ENCODE peak calls at places on chromosomes 5 and 9, in six cellular contexts. One of them, this sample, is unnamed.

GRCh38 chr5:148104226-148104625 is 40.4 kb downstream of the SPINK5 start:
- DNase-seq in IMR-90: no peak
- DNase-seq in fibroblast of pulmonary artery: no peak
- DNase-seq in kidney epithelial cell: no peak
- DNase-seq in left lung: no peak
- DNase-seq in CD8-positive, alpha-beta T cell: no peak
- DNase-seq in this sample: no peak

GRCh38 chr5:161165998-161166660 is 314.1 kb upstream of the ATP10B start:
- DNase-seq in fibroblast of pulmonary artery: no peak
- DNase-seq in left lung: peak
- DNase-seq in CD8-positive, alpha-beta T cell: no peak
- DNase-seq in kidney epithelial cell: no peak
- DNase-seq in IMR-90: no peak
- DNase-seq in this sample: no peak

GRCh38 chr9:73118898-73119554 is 32.6 kb upstream of the ANXA1 start:
- DNase-seq in kidney epithelial cell: peak
- DNase-seq in CD8-positive, alpha-beta T cell: no peak
- DNase-seq in IMR-90: peak
- DNase-seq in left lung: no peak
- DNase-seq in fibroblast of pulmonary artery: peak
- DNase-seq in this sample: no peak

GRCh38 chr5:146107901-146108300 is 2.5 kb upstream of the PLAC8L1 start:
- DNase-seq in IMR-90: peak
- DNase-seq in CD8-positive, alpha-beta T cell: no peak
- DNase-seq in left lung: no peak
- DNase-seq in fibroblast of pulmonary artery: peak
- DNase-seq in kidney epithelial cell: no peak
- DNase-seq in this sample: no peak

GRCh38 chr5:52504584-52505240 is 283.0 kb upstream of the ITGA1 start:
- DNase-seq in left lung: no peak
- DNase-seq in fibroblast of pulmonary artery: no peak
- DNase-seq in kidney epithelial cell: no peak
- DNase-seq in IMR-90: no peak
- DNase-seq in CD8-positive, alpha-beta T cell: no peak
- DNase-seq in this sample: no peak

GRCh38 chr5:154767537-154767936 is 12.4 kb downstream of the LARP1 start:
- DNase-seq in CD8-positive, alpha-beta T cell: no peak
- DNase-seq in left lung: no peak
- DNase-seq in fibroblast of pulmonary artery: no peak
- DNase-seq in kidney epithelial cell: no peak
- DNase-seq in IMR-90: no peak
- DNase-seq in this sample: no peak

GRCh38 chr5:96601811-96602244 is 60.3 kb upstream of the CAST start:
- DNase-seq in left lung: no peak
- DNase-seq in kidney epithelial cell: peak
- DNase-seq in CD8-positive, alpha-beta T cell: peak
- DNase-seq in fibroblast of pulmonary artery: peak
- DNase-seq in IMR-90: peak
- DNase-seq in this sample: peak

GRCh38 chr9:129077236-129077635 is 3.7 kb upstream of the DOLPP1 start:
- DNase-seq in IMR-90: no peak
- DNase-seq in fibroblast of pulmonary artery: no peak
- DNase-seq in kidney epithelial cell: no peak
- DNase-seq in CD8-positive, alpha-beta T cell: no peak
- DNase-seq in left lung: no peak
- DNase-seq in this sample: no peak

GRCh38 chr9:14563902-14564578 is 129.2 kb downstream of the ZDHHC21 start:
- DNase-seq in fibroblast of pulmonary artery: no peak
- DNase-seq in kidney epithelial cell: no peak
- DNase-seq in CD8-positive, alpha-beta T cell: no peak
- DNase-seq in IMR-90: no peak
- DNase-seq in left lung: no peak
- DNase-seq in this sample: no peak

GRCh38 chr5:125486634-125487033 is 740.2 kb upstream of the ZNF608 start:
- DNase-seq in IMR-90: peak
- DNase-seq in CD8-positive, alpha-beta T cell: no peak
- DNase-seq in fibroblast of pulmonary artery: peak
- DNase-seq in kidney epithelial cell: peak
- DNase-seq in left lung: no peak
- DNase-seq in this sample: peak

GRCh38 chr5:12658871-12659446 is 754.7 kb upstream of the CTNND2 start:
- DNase-seq in kidney epithelial cell: no peak
- DNase-seq in fibroblast of pulmonary artery: no peak
- DNase-seq in CD8-positive, alpha-beta T cell: no peak
- DNase-seq in IMR-90: no peak
- DNase-seq in left lung: no peak
- DNase-seq in this sample: no peak

GRCh38 chr9:114221706-114222465 is 66.5 kb downstream of the COL27A1 start:
- DNase-seq in IMR-90: peak
- DNase-seq in kidney epithelial cell: no peak
- DNase-seq in CD8-positive, alpha-beta T cell: no peak
- DNase-seq in left lung: peak
- DNase-seq in fibroblast of pulmonary artery: no peak
- DNase-seq in this sample: no peak

GRCh38 chr9:6680797-6681146 is 35.2 kb upstream of the GLDC start:
- DNase-seq in left lung: peak
- DNase-seq in fibroblast of pulmonary artery: no peak
- DNase-seq in IMR-90: peak
- DNase-seq in kidney epithelial cell: no peak
- DNase-seq in CD8-positive, alpha-beta T cell: peak
- DNase-seq in this sample: no peak

GRCh38 chr9:37187713-37188439 is 67.5 kb downstream of the ZCCHC7 start:
- DNase-seq in left lung: no peak
- DNase-seq in CD8-positive, alpha-beta T cell: no peak
- DNase-seq in kidney epithelial cell: no peak
- DNase-seq in fibroblast of pulmonary artery: no peak
- DNase-seq in IMR-90: peak
- DNase-seq in this sample: no peak

GRCh38 chr9:87029904-87030303 is 82.6 kb upstream of the GAS1 start:
- DNase-seq in IMR-90: no peak
- DNase-seq in kidney epithelial cell: no peak
- DNase-seq in fibroblast of pulmonary artery: no peak
- DNase-seq in left lung: no peak
- DNase-seq in CD8-positive, alpha-beta T cell: no peak
- DNase-seq in this sample: no peak

GRCh38 chr9:73073337-73074175 is 78.1 kb upstream of the ANXA1 start:
- DNase-seq in IMR-90: no peak
- DNase-seq in CD8-positive, alpha-beta T cell: no peak
- DNase-seq in fibroblast of pulmonary artery: no peak
- DNase-seq in kidney epithelial cell: no peak
- DNase-seq in left lung: no peak
- DNase-seq in this sample: peak

GRCh38 chr5:140202078-140202477 is 27.1 kb downstream of the CYSTM1 start:
- DNase-seq in kidney epithelial cell: no peak
- DNase-seq in IMR-90: peak
- DNase-seq in CD8-positive, alpha-beta T cell: no peak
- DNase-seq in fibroblast of pulmonary artery: no peak
- DNase-seq in left lung: no peak
- DNase-seq in this sample: no peak

GRCh38 chr9:78612089-78612488 is 315.2 kb downstream of the PSAT1 start:
- DNase-seq in kidney epithelial cell: no peak
- DNase-seq in CD8-positive, alpha-beta T cell: no peak
- DNase-seq in left lung: no peak
- DNase-seq in IMR-90: peak
- DNase-seq in fibroblast of pulmonary artery: no peak
- DNase-seq in this sample: no peak

GRCh38 chr5:6755941-6756340 is 42.7 kb downstream of the TENT4A start:
- DNase-seq in CD8-positive, alpha-beta T cell: no peak
- DNase-seq in kidney epithelial cell: no peak
- DNase-seq in fibroblast of pulmonary artery: no peak
- DNase-seq in IMR-90: no peak
- DNase-seq in left lung: no peak
- DNase-seq in this sample: no peak

GRCh38 chr5:174601937-174602336 is 122.4 kb upstream of the MSX2 start:
- DNase-seq in fibroblast of pulmonary artery: no peak
- DNase-seq in CD8-positive, alpha-beta T cell: no peak
- DNase-seq in kidney epithelial cell: peak
- DNase-seq in IMR-90: peak
- DNase-seq in left lung: no peak
- DNase-seq in this sample: peak

GRCh38 chr9:81829201-81829882 is 98.9 kb upstream of the SPATA31D4 start:
- DNase-seq in left lung: no peak
- DNase-seq in fibroblast of pulmonary artery: no peak
- DNase-seq in kidney epithelial cell: no peak
- DNase-seq in IMR-90: peak
- DNase-seq in CD8-positive, alpha-beta T cell: no peak
- DNase-seq in this sample: no peak

GRCh38 chr5:56852228-56853000 is 37.1 kb downstream of the MAP3K1 start:
- DNase-seq in kidney epithelial cell: no peak
- DNase-seq in CD8-positive, alpha-beta T cell: no peak
- DNase-seq in IMR-90: peak
- DNase-seq in fibroblast of pulmonary artery: peak
- DNase-seq in left lung: no peak
- DNase-seq in this sample: no peak
- H3K4me3 ChIP-seq in kidney epithelial cell: no peak
- H3K4me3 ChIP-seq in CD8-positive, alpha-beta T cell: no peak
- H3K4me3 ChIP-seq in IMR-90: no peak
- H3K4me3 ChIP-seq in fibroblast of pulmonary artery: no peak
- H3K4me3 ChIP-seq in left lung: no peak
- H3K4me3 ChIP-seq in this sample: peak

GRCh38 chr5:113090336-113091106 is 113.9 kb downstream of the DCP2 start:
- DNase-seq in kidney epithelial cell: no peak
- DNase-seq in fibroblast of pulmonary artery: peak
- DNase-seq in IMR-90: no peak
- DNase-seq in left lung: no peak
- DNase-seq in CD8-positive, alpha-beta T cell: peak
- DNase-seq in this sample: no peak
- TF ChIP-seq CTCF in kidney epithelial cell: no peak
- TF ChIP-seq CTCF in fibroblast of pulmonary artery: no peak
- TF ChIP-seq CTCF in IMR-90: no peak
- TF ChIP-seq CTCF in left lung: no peak
- TF ChIP-seq CTCF in CD8-positive, alpha-beta T cell: no peak
- TF ChIP-seq CTCF in this sample: peak

GRCh38 chr9:101315129-101315459 is 69.7 kb downstream of the BAAT start:
- DNase-seq in CD8-positive, alpha-beta T cell: no peak
- DNase-seq in kidney epithelial cell: no peak
- DNase-seq in IMR-90: no peak
- DNase-seq in fibroblast of pulmonary artery: no peak
- DNase-seq in left lung: no peak
- DNase-seq in this sample: no peak
- H3K4me3 ChIP-seq in CD8-positive, alpha-beta T cell: no peak
- H3K4me3 ChIP-seq in kidney epithelial cell: no peak
- H3K4me3 ChIP-seq in IMR-90: no peak
- H3K4me3 ChIP-seq in fibroblast of pulmonary artery: no peak
- H3K4me3 ChIP-seq in left lung: no peak
- H3K4me3 ChIP-seq in this sample: no peak

DNA sequence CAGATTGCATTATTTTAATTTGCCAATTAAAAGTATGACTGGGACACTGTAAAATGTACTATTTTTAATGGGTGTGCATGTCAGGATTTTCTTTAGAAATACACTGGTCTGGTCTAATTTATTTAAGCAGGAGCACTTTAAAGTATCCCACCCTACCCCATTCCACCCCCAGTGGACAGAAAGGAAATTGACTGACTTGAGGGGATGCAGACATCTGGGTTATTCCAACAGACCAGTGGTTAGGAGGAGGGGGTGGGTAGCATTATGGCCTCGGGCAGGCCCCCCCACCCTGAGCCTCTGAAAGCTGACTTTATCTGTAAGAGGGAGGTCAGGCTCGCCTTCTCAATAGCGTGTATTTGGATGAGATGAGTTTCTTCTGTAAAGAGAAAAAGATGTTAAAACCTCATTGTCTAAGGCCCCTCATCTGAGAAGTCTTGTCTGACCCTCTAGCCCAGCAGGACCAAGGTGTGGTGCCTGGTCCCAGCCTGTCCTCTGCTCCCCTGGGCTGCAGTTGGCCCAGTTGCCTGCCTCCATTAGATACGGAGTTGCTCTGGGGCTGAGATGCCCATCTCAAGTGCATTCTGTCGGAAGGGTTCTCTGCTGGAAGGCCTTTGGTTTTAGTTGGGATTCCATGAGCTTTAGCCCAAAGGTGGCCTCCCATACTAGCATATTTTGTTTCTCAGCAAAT is 4.4 kb downstream of the HNRNPAB start:
- DNase-seq in fibroblast of pulmonary artery: no peak
- DNase-seq in kidney epithelial cell: no peak
- DNase-seq in IMR-90: no peak
- DNase-seq in CD8-positive, alpha-beta T cell: no peak
- DNase-seq in left lung: no peak
- DNase-seq in this sample: no peak
- TF ChIP-seq CTCF in fibroblast of pulmonary artery: peak
- TF ChIP-seq CTCF in kidney epithelial cell: peak
- TF ChIP-seq CTCF in IMR-90: peak
- TF ChIP-seq CTCF in CD8-positive, alpha-beta T cell: peak
- TF ChIP-seq CTCF in left lung: no peak
- TF ChIP-seq CTCF in this sample: peak

DNA sequence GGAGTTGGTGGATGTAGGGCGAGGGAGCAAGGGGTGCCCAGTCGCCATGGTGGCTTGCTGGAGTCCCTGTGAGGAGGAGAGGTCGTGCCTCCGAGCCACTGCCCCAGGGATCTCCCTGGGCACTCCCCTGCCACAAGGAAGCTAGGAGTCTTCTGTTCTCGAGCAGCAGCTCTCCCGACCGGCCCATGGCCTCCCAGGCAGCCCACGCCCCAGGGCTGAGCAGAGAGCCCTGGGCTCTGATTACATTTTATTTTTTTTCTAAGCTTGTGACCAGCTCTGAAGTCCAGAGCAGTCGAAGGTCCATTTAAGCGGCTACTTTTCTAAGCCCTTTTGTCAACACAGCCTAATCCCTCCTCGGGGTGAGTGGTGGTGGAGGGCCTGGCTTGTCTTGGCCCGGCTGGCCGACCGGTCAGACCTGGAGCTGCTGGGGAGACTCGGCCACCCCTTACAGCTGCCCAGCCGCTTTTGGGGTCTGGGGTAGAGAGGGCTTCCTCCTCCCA is 2.1 kb downstream of the RXRA start:
- DNase-seq in left lung: peak
- DNase-seq in CD8-positive, alpha-beta T cell: no peak
- DNase-seq in fibroblast of pulmonary artery: no peak
- DNase-seq in IMR-90: peak
- DNase-seq in kidney epithelial cell: no peak
- DNase-seq in this sample: no peak
- H3K4me3 ChIP-seq in left lung: peak
- H3K4me3 ChIP-seq in CD8-positive, alpha-beta T cell: no peak
- H3K4me3 ChIP-seq in fibroblast of pulmonary artery: peak
- H3K4me3 ChIP-seq in IMR-90: peak
- H3K4me3 ChIP-seq in kidney epithelial cell: no peak
- H3K4me3 ChIP-seq in this sample: peak

GRCh38 chr5:172550096-172550765 is 90.8 kb upstream of the NEURL1B start:
- DNase-seq in CD8-positive, alpha-beta T cell: no peak
- DNase-seq in left lung: no peak
- DNase-seq in IMR-90: no peak
- DNase-seq in kidney epithelial cell: no peak
- DNase-seq in fibroblast of pulmonary artery: no peak
- DNase-seq in this sample: no peak
- TF ChIP-seq CTCF in CD8-positive, alpha-beta T cell: no peak
- TF ChIP-seq CTCF in left lung: no peak
- TF ChIP-seq CTCF in IMR-90: no peak
- TF ChIP-seq CTCF in kidney epithelial cell: no peak
- TF ChIP-seq CTCF in fibroblast of pulmonary artery: no peak
- TF ChIP-seq CTCF in this sample: no peak

GRCh38 chr5:35859101-35859661 is 2.5 kb downstream of the IL7R start:
- DNase-seq in fibroblast of pulmonary artery: peak
- DNase-seq in left lung: no peak
- DNase-seq in IMR-90: peak
- DNase-seq in CD8-positive, alpha-beta T cell: peak
- DNase-seq in kidney epithelial cell: no peak
- DNase-seq in this sample: no peak
- H3K4me3 ChIP-seq in fibroblast of pulmonary artery: no peak
- H3K4me3 ChIP-seq in left lung: peak
- H3K4me3 ChIP-seq in IMR-90: peak
- H3K4me3 ChIP-seq in CD8-positive, alpha-beta T cell: peak
- H3K4me3 ChIP-seq in kidney epithelial cell: no peak
- H3K4me3 ChIP-seq in this sample: no peak